ENCODE peak calls at places on chromosomes 16 and 17, in eight cellular contexts. J, A, F, B, P, E, H and G are unnamed samples.
A peak's percentile ranks its signal among the peaks of the same experiment; 100 is the strongest.

GRCh38 chr17:20263595-20263994 is 203.7 kb downstream of the LGALS9B start:
- DNase-seq in J (no peak), A (no peak), F (no peak), B (no peak), P (no peak), E (no peak), H (no peak), G (no peak)

GRCh38 chr16:78689031-78689430 is 589.6 kb downstream of the WWOX start:
- DNase-seq in J (no peak), A (no peak), F (peak; percentile 31), B (no peak), P (no peak), E (no peak), H (no peak), G (no peak)

GRCh38 chr17:80109713-80110446 is 8.5 kb downstream of the GAA start:
- DNase-seq in J (no peak), A (peak; percentile 44), F (no peak), B (no peak), P (no peak), E (no peak), H (no peak), G (no peak)

GRCh38 chr16:31242197-31242596 is 17.6 kb upstream of the ITGAM start:
- DNase-seq in J (no peak), A (no peak), F (no peak), B (no peak), P (no peak), E (no peak), H (no peak), G (no peak)

GRCh38 chr16:82955836-82956348 is 329.1 kb downstream of the CDH13 start:
- DNase-seq in J (no peak), A (no peak), F (no peak), B (no peak), P (no peak), E (no peak), H (no peak), G (no peak)

GRCh38 chr17:64617125-64617780 is 44.9 kb downstream of the SMURF2 start:
- DNase-seq in J (no peak), A (no peak), F (no peak), B (no peak), P (no peak), E (no peak), H (no peak), G (no peak)

GRCh38 chr16:81693467-81694303 is 85.4 kb upstream of the PLCG2 start:
- DNase-seq in J (no peak), A (no peak), F (no peak), B (no peak), P (peak; percentile 39), E (no peak), H (no peak), G (peak; percentile 93)

GRCh38 chr17:51947160-51947559 is 211.4 kb downstream of the CA10 start:
- DNase-seq in J (no peak), A (no peak), F (peak; percentile 6), B (no peak), P (peak; percentile 14), E (no peak), H (no peak), G (no peak)

GRCh38 chr17:16928406-16929280 is 43.3 kb downstream of the TNFRSF13B start:
- DNase-seq in J (no peak), A (no peak), F (no peak), B (no peak), P (no peak), E (no peak), H (no peak), G (peak; percentile 56)

GRCh38 chr17:38894276-38894675 is 24.4 kb downstream of the LASP1 start:
- DNase-seq in J (no peak), A (no peak), F (no peak), B (peak; percentile 59), P (no peak), E (no peak), H (no peak), G (no peak)

GRCh38 chr17:83182620-83183063 is 103.2 kb downstream of the METRNL start:
- DNase-seq in J (no peak), A (no peak), F (no peak), B (no peak), P (no peak), E (no peak), H (peak; percentile 92), G (peak; percentile 74)

GRCh38 chr17:63930951-63931575 is 1.1 kb downstream of the CD79B start:
- DNase-seq in J (no peak), A (peak; percentile 50), F (no peak), B (peak; percentile 60), P (peak; percentile 80), E (peak; percentile 56), H (no peak), G (peak; percentile 77)

GRCh38 chr17:21287703-21288449 is 3.4 kb downstream of the MAP2K3 start:
- DNase-seq in J (peak; percentile 83), A (peak; percentile 43), F (peak; percentile 97), B (no peak), P (peak; percentile 99), E (peak; percentile 99), H (peak; percentile 99), G (peak; percentile 98)

GRCh38 chr16:11429823-11430222 is 84.6 kb downstream of the RMI2 start:
- DNase-seq in J (no peak), A (no peak), F (no peak), B (no peak), P (no peak), E (peak; percentile 37), H (no peak), G (no peak)

GRCh38 chr17:49224198-49224996 is 6.2 kb downstream of the PHOSPHO1 start:
- DNase-seq in J (no peak), A (peak; percentile 50), F (no peak), B (no peak), P (peak; percentile 52), E (peak; percentile 46), H (no peak), G (no peak)

GRCh38 chr17:49225554-49226236 is 4.9 kb downstream of the PHOSPHO1 start:
- DNase-seq in J (no peak), A (no peak), F (no peak), B (no peak), P (no peak), E (no peak), H (no peak), G (no peak)

GRCh38 chr17:49224997-49225337 is 5.6 kb downstream of the PHOSPHO1 start:
- DNase-seq in J (no peak), A (no peak), F (no peak), B (no peak), P (no peak), E (no peak), H (no peak), G (no peak)

GRCh38 chr17:49223517-49224197 is 6.9 kb downstream of the PHOSPHO1 start:
- DNase-seq in J (no peak), A (peak; percentile 89), F (no peak), B (peak; percentile 68), P (peak; percentile 73), E (peak; percentile 57), H (no peak), G (no peak)

GRCh38 chr17:49223168-49223516 is 7.4 kb downstream of the PHOSPHO1 start:
- DNase-seq in J (no peak), A (no peak), F (no peak), B (no peak), P (no peak), E (no peak), H (no peak), G (no peak)
- TF ChIP-seq POLR2AphosphoS5 in J (no peak), A (no peak), F (no peak), B (no peak), P (no peak), E (no peak), H (no peak), G (no peak)

DNA sequence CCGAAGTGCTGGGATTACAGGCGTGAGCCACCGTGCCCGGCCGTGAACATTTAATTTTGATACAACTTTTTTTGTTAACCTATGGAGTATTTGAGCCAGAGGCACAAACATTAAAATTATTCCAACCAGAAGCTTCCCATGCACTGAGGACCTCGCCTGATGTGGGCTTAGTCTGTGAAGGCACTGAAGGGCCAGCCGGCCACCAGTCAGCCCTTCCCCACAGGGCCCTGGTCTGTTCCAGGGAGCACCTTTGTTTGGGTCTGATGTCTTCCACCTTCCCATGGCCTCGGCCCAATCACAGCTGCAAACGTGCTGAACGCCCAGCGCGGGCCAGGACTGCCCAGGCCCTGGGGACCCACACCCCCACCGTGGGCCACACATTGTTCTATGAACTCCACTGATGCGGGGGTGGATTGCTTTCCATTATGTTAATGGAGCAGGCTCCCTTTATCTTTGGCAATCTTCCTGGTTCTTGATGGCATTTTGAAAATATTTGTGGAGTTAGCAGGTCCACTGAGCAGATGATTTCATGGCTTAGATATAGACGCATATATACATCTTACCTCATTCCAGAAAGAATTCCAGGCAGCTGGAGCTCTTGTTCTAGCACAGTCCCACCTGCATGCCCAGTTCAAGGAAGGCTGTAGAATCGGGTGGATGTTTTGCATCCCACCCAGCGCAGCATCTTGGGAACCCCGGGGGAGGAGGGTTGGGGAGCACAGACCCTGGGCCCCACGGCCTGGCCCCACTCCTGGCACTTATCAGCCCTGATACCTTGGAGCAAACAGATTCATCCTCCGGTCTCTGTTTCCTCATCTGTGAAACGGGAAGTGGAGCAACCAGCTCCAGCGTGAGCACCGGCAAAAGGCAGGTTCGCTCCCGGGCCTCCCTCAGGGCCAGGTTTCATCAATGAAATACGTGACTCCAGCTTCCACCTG is 14.5 kb downstream of the SPIRE2 start:
- DNase-seq in J (no peak), A (peak; percentile 88), F (peak; percentile 87), B (no peak), P (no peak), E (no peak), H (no peak), G (no peak)
- H3K4me1 ChIP-seq in J (peaks cover 3% of the 10 kb centered on the region), A (peaks cover 13% of the 10 kb centered on the region), F (peaks cover 43% of the 10 kb centered on the region), B (peaks cover 29% of the 10 kb centered on the region), P (peaks cover 19% of the 10 kb centered on the region), E (peaks cover 22% of the 10 kb centered on the region), H (no peaks in the 10 kb centered on the region), G (no peaks in the 10 kb centered on the region)

DNA sequence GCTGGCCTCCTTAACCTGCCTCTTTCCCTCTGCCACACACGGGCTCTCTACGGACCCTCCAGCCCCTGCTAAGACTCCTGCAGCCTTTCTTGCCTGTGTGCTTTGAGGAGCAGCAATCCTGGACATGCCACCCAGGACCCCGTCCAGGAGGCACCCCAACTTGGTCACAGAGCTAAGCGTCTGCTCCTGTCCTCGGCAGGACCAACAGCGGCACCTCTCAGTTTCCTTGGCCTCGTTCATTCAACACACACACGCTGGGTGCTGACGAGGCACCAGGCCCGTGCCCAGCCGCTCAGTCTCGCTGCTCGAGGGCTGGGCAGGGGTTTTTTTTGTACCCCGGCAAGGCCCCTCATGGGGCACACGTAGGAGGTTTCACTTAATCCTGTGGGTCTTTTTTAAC is 15.2 kb downstream of the RPH3AL start:
- DNase-seq in J (no peak), A (no peak), F (no peak), B (no peak), P (no peak), E (no peak), H (no peak), G (peak; percentile 36)
- TF ChIP-seq EP300 in J (no peak), A (no peak), F (no peak), B (no peak), P (no peak), E (no peak), H (no peak), G (no peak)

DNA sequence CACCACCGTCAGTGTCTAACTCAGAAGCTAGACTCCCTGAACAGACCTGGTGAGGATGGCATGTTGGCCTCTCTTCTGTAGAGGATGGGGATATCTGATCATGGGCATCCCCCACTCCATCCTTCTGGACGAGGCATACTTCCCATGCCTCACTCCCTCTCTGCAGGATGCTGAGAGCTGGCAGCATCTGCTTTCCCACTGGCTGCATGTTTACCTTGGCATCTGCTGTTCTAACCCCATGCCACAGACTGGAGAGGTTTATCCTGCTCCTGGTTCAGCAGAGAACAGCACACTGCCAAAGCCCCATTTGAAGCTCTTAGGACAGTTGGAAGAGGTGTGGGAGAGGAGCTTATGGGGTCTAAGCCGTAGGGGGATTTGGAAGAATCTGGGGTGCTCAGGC is 46.0 kb downstream of the YPEL2 start:
- DNase-seq in J (no peak), A (peak; percentile 67), F (no peak), B (no peak), P (no peak), E (no peak), H (no peak), G (peak; percentile 54)
- TF ChIP-seq POLR2AphosphoS5 in J (no peak), A (no peak), F (no peak), B (no peak), P (no peak), E (no peak), H (peak; percentile 36), G (no peak)